ENCODE peak calls at places on chromosomes 5 and 9, in six cellular contexts. One of them, this sample, is unnamed.
A peak's percentile ranks its signal among the peaks of the same experiment; 100 is the strongest.

GRCh38 chr5:176714067-176714466 is 66.8 kb downstream of the TSPAN17 start:
- DNase-seq in foreskin fibroblast: no peak
- DNase-seq in stimulated activated CD4-positive, alpha-beta T cell treated with anti-CD3 and anti-CD28 coated beads, Interleukin-1b, Interleukin-23, amount 100 ng/mL, for 24 hours: no peak
- DNase-seq in uterus: no peak
- DNase-seq in ACHN: no peak
- DNase-seq in lower lobe of right lung: no peak
- DNase-seq in this sample: no peak

GRCh38 chr5:173213236-173213933 is 21.6 kb downstream of the NKX2-5 start:
- DNase-seq in foreskin fibroblast: no peak
- DNase-seq in stimulated activated CD4-positive, alpha-beta T cell treated with anti-CD3 and anti-CD28 coated beads, Interleukin-1b, Interleukin-23, amount 100 ng/mL, for 24 hours: no peak
- DNase-seq in uterus: no peak
- DNase-seq in ACHN: no peak
- DNase-seq in lower lobe of right lung: no peak
- DNase-seq in this sample: no peak

GRCh38 chr5:52457808-52458207 is 329.9 kb upstream of the ITGA1 start:
- DNase-seq in foreskin fibroblast: no peak
- DNase-seq in stimulated activated CD4-positive, alpha-beta T cell treated with anti-CD3 and anti-CD28 coated beads, Interleukin-1b, Interleukin-23, amount 100 ng/mL, for 24 hours: no peak
- DNase-seq in uterus: no peak
- DNase-seq in ACHN: no peak
- DNase-seq in lower lobe of right lung: no peak
- DNase-seq in this sample: no peak

GRCh38 chr9:138120511-138121437 is 243.2 kb downstream of the CACNA1B start:
- DNase-seq in foreskin fibroblast: no peak
- DNase-seq in stimulated activated CD4-positive, alpha-beta T cell treated with anti-CD3 and anti-CD28 coated beads, Interleukin-1b, Interleukin-23, amount 100 ng/mL, for 24 hours: no peak
- DNase-seq in uterus: no peak
- DNase-seq in ACHN: no peak
- DNase-seq in lower lobe of right lung: no peak
- DNase-seq in this sample: no peak

GRCh38 chr5:60672693-60673264 is 27.2 kb downstream of the DEPDC1B start:
- DNase-seq in foreskin fibroblast: no peak
- DNase-seq in stimulated activated CD4-positive, alpha-beta T cell treated with anti-CD3 and anti-CD28 coated beads, Interleukin-1b, Interleukin-23, amount 100 ng/mL, for 24 hours: no peak
- DNase-seq in uterus: no peak
- DNase-seq in ACHN: no peak
- DNase-seq in lower lobe of right lung: no peak
- DNase-seq in this sample: no peak

GRCh38 chr5:65292196-65292595 is 189.5 kb downstream of the ADAMTS6 start:
- DNase-seq in foreskin fibroblast: no peak
- DNase-seq in stimulated activated CD4-positive, alpha-beta T cell treated with anti-CD3 and anti-CD28 coated beads, Interleukin-1b, Interleukin-23, amount 100 ng/mL, for 24 hours: no peak
- DNase-seq in uterus: no peak
- DNase-seq in ACHN: no peak
- DNase-seq in lower lobe of right lung: no peak
- DNase-seq in this sample: no peak

GRCh38 chr9:105341784-105342183 is 97.3 kb downstream of the SLC44A1 start:
- DNase-seq in foreskin fibroblast: peak; percentile 60
- DNase-seq in stimulated activated CD4-positive, alpha-beta T cell treated with anti-CD3 and anti-CD28 coated beads, Interleukin-1b, Interleukin-23, amount 100 ng/mL, for 24 hours: no peak
- DNase-seq in uterus: no peak
- DNase-seq in ACHN: peak; percentile 50
- DNase-seq in lower lobe of right lung: no peak
- DNase-seq in this sample: no peak

GRCh38 chr9:114652776-114653555 is 4.6 kb downstream of the TEX53 start:
- DNase-seq in foreskin fibroblast: peak; percentile 36
- DNase-seq in stimulated activated CD4-positive, alpha-beta T cell treated with anti-CD3 and anti-CD28 coated beads, Interleukin-1b, Interleukin-23, amount 100 ng/mL, for 24 hours: no peak
- DNase-seq in uterus: no peak
- DNase-seq in ACHN: no peak
- DNase-seq in lower lobe of right lung: no peak
- DNase-seq in this sample: no peak

GRCh38 chr9:38681747-38682227 is 38.1 kb downstream of the FAM240B start:
- DNase-seq in foreskin fibroblast: peak; percentile 58
- DNase-seq in stimulated activated CD4-positive, alpha-beta T cell treated with anti-CD3 and anti-CD28 coated beads, Interleukin-1b, Interleukin-23, amount 100 ng/mL, for 24 hours: no peak
- DNase-seq in uterus: no peak
- DNase-seq in ACHN: no peak
- DNase-seq in lower lobe of right lung: no peak
- DNase-seq in this sample: no peak

GRCh38 chr5:142315231-142315900 is 9.5 kb downstream of the SPRY4 start:
- DNase-seq in foreskin fibroblast: no peak
- DNase-seq in stimulated activated CD4-positive, alpha-beta T cell treated with anti-CD3 and anti-CD28 coated beads, Interleukin-1b, Interleukin-23, amount 100 ng/mL, for 24 hours: no peak
- DNase-seq in uterus: no peak
- DNase-seq in ACHN: no peak
- DNase-seq in lower lobe of right lung: no peak
- DNase-seq in this sample: no peak

GRCh38 chr5:96871686-96872085 is 4.6 kb upstream of the ERAP2 start:
- DNase-seq in foreskin fibroblast: no peak
- DNase-seq in stimulated activated CD4-positive, alpha-beta T cell treated with anti-CD3 and anti-CD28 coated beads, Interleukin-1b, Interleukin-23, amount 100 ng/mL, for 24 hours: no peak
- DNase-seq in uterus: no peak
- DNase-seq in ACHN: no peak
- DNase-seq in lower lobe of right lung: no peak
- DNase-seq in this sample: no peak

GRCh38 chr9:110114888-110115259 is 93.1 kb downstream of the C9orf152 start:
- DNase-seq in foreskin fibroblast: no peak
- DNase-seq in stimulated activated CD4-positive, alpha-beta T cell treated with anti-CD3 and anti-CD28 coated beads, Interleukin-1b, Interleukin-23, amount 100 ng/mL, for 24 hours: no peak
- DNase-seq in uterus: no peak
- DNase-seq in ACHN: no peak
- DNase-seq in lower lobe of right lung: no peak
- DNase-seq in this sample: no peak

GRCh38 chr5:131170540-131171275 is at the start of gene LYRM7:
- DNase-seq in foreskin fibroblast: peak; percentile 98
- DNase-seq in stimulated activated CD4-positive, alpha-beta T cell treated with anti-CD3 and anti-CD28 coated beads, Interleukin-1b, Interleukin-23, amount 100 ng/mL, for 24 hours: peak; percentile 86
- DNase-seq in uterus: peak; percentile 95
- DNase-seq in ACHN: peak; percentile 98
- DNase-seq in lower lobe of right lung: peak; percentile 97
- DNase-seq in this sample: peak; percentile 96

GRCh38 chr9:71509054-71509453 is 259.3 kb downstream of the CEMIP2 start:
- DNase-seq in foreskin fibroblast: no peak
- DNase-seq in stimulated activated CD4-positive, alpha-beta T cell treated with anti-CD3 and anti-CD28 coated beads, Interleukin-1b, Interleukin-23, amount 100 ng/mL, for 24 hours: no peak
- DNase-seq in uterus: no peak
- DNase-seq in ACHN: peak; percentile 33
- DNase-seq in lower lobe of right lung: no peak
- DNase-seq in this sample: no peak

GRCh38 chr5:144125163-144125726 is 45.2 kb downstream of the YIPF5 start:
- DNase-seq in foreskin fibroblast: peak; percentile 11
- DNase-seq in stimulated activated CD4-positive, alpha-beta T cell treated with anti-CD3 and anti-CD28 coated beads, Interleukin-1b, Interleukin-23, amount 100 ng/mL, for 24 hours: no peak
- DNase-seq in uterus: no peak
- DNase-seq in ACHN: no peak
- DNase-seq in lower lobe of right lung: no peak
- DNase-seq in this sample: no peak

GRCh38 chr5:37111426-37112382 is 137.5 kb downstream of the CPLANE1 start:
- DNase-seq in foreskin fibroblast: no peak
- DNase-seq in stimulated activated CD4-positive, alpha-beta T cell treated with anti-CD3 and anti-CD28 coated beads, Interleukin-1b, Interleukin-23, amount 100 ng/mL, for 24 hours: no peak
- DNase-seq in uterus: no peak
- DNase-seq in ACHN: no peak
- DNase-seq in lower lobe of right lung: no peak
- DNase-seq in this sample: no peak

GRCh38 chr5:141040093-141040762 is 10.9 kb upstream of the PCDHB1 start:
- DNase-seq in foreskin fibroblast: no peak
- DNase-seq in stimulated activated CD4-positive, alpha-beta T cell treated with anti-CD3 and anti-CD28 coated beads, Interleukin-1b, Interleukin-23, amount 100 ng/mL, for 24 hours: no peak
- DNase-seq in uterus: peak; percentile 18
- DNase-seq in ACHN: no peak
- DNase-seq in lower lobe of right lung: peak; percentile 65
- DNase-seq in this sample: no peak

GRCh38 chr5:141186897-141187512 is at the start of gene PCDHB9:
- DNase-seq in foreskin fibroblast: no peak
- DNase-seq in stimulated activated CD4-positive, alpha-beta T cell treated with anti-CD3 and anti-CD28 coated beads, Interleukin-1b, Interleukin-23, amount 100 ng/mL, for 24 hours: no peak
- DNase-seq in uterus: no peak
- DNase-seq in ACHN: no peak
- DNase-seq in lower lobe of right lung: no peak
- DNase-seq in this sample: no peak

GRCh38 chr5:41558295-41558694 is 47.9 kb upstream of the PLCXD3 start:
- DNase-seq in foreskin fibroblast: no peak
- DNase-seq in stimulated activated CD4-positive, alpha-beta T cell treated with anti-CD3 and anti-CD28 coated beads, Interleukin-1b, Interleukin-23, amount 100 ng/mL, for 24 hours: no peak
- DNase-seq in uterus: no peak
- DNase-seq in ACHN: no peak
- DNase-seq in lower lobe of right lung: no peak
- DNase-seq in this sample: no peak

GRCh38 chr5:176528761-176529115 is 8.5 kb downstream of the RNF44 start:
- DNase-seq in foreskin fibroblast: no peak
- DNase-seq in stimulated activated CD4-positive, alpha-beta T cell treated with anti-CD3 and anti-CD28 coated beads, Interleukin-1b, Interleukin-23, amount 100 ng/mL, for 24 hours: no peak
- DNase-seq in uterus: no peak
- DNase-seq in ACHN: no peak
- DNase-seq in lower lobe of right lung: no peak
- DNase-seq in this sample: peak; percentile 66

GRCh38 chr9:127133739-127134167 is 11.3 kb upstream of the ANGPTL2 start:
- DNase-seq in foreskin fibroblast: peak; percentile 66
- DNase-seq in stimulated activated CD4-positive, alpha-beta T cell treated with anti-CD3 and anti-CD28 coated beads, Interleukin-1b, Interleukin-23, amount 100 ng/mL, for 24 hours: no peak
- DNase-seq in uterus: peak; percentile 78
- DNase-seq in ACHN: no peak
- DNase-seq in lower lobe of right lung: no peak
- DNase-seq in this sample: no peak

GRCh38 chr5:13133951-13134350 is 810.5 kb downstream of the DNAH5 start:
- DNase-seq in foreskin fibroblast: no peak
- DNase-seq in stimulated activated CD4-positive, alpha-beta T cell treated with anti-CD3 and anti-CD28 coated beads, Interleukin-1b, Interleukin-23, amount 100 ng/mL, for 24 hours: no peak
- DNase-seq in uterus: no peak
- DNase-seq in ACHN: no peak
- DNase-seq in lower lobe of right lung: no peak
- DNase-seq in this sample: no peak

GRCh38 chr5:132458226-132458560 is 32.4 kb downstream of the IRF1 start:
- DNase-seq in foreskin fibroblast: no peak
- DNase-seq in stimulated activated CD4-positive, alpha-beta T cell treated with anti-CD3 and anti-CD28 coated beads, Interleukin-1b, Interleukin-23, amount 100 ng/mL, for 24 hours: no peak
- DNase-seq in uterus: no peak
- DNase-seq in ACHN: no peak
- DNase-seq in lower lobe of right lung: no peak
- DNase-seq in this sample: no peak

GRCh38 chr5:112551437-112552018 is 132.5 kb upstream of the EPB41L4A start:
- DNase-seq in foreskin fibroblast: peak; percentile 39
- DNase-seq in stimulated activated CD4-positive, alpha-beta T cell treated with anti-CD3 and anti-CD28 coated beads, Interleukin-1b, Interleukin-23, amount 100 ng/mL, for 24 hours: no peak
- DNase-seq in uterus: no peak
- DNase-seq in ACHN: peak; percentile 53
- DNase-seq in lower lobe of right lung: no peak
- DNase-seq in this sample: no peak

GRCh38 chr9:133656211-133657119 is 20.3 kb downstream of the DBH start:
- DNase-seq in foreskin fibroblast: no peak
- DNase-seq in stimulated activated CD4-positive, alpha-beta T cell treated with anti-CD3 and anti-CD28 coated beads, Interleukin-1b, Interleukin-23, amount 100 ng/mL, for 24 hours: peak; percentile 11
- DNase-seq in uterus: no peak
- DNase-seq in ACHN: no peak
- DNase-seq in lower lobe of right lung: no peak
- DNase-seq in this sample: no peak

GRCh38 chr5:11251242-11251641 is 490.2 kb upstream of the DAP start:
- DNase-seq in foreskin fibroblast: peak; percentile 0
- DNase-seq in stimulated activated CD4-positive, alpha-beta T cell treated with anti-CD3 and anti-CD28 coated beads, Interleukin-1b, Interleukin-23, amount 100 ng/mL, for 24 hours: no peak
- DNase-seq in uterus: no peak
- DNase-seq in ACHN: no peak
- DNase-seq in lower lobe of right lung: no peak
- DNase-seq in this sample: no peak

This sample was measured in Right ventricle myocardium inferior.